ENCODE peak calls at places on chromosomes 16 and 17, in eight cellular contexts. S is IMR-90, O is breast epithelium, H is testis, Q is heart left ventricle, X is HCT116, R is uterus, U is Peyer's patch. G is an unnamed sample. For H3K36me3 and H3K4me1, the result is how much of the 10 kb centered on the place peaks cover.

GRCh38 chr16:83145297-83145696 is 518.5 kb downstream of the CDH13 start:
- DNase-seq in S (no peak), O (no peak), U (no peak), Q (no peak), H (no peak), R (no peak), X (no peak), G (no peak)

GRCh38 chr17:40545660-40546059 is 19.6 kb downstream of the CCR7 start:
- DNase-seq in H (no peak), Q (no peak), S (no peak), R (peak), X (no peak), U (peak), O (peak), G (no peak)

GRCh38 chr17:42675984-42676423 is 790 bp downstream of the PLEKHH3 start:
- DNase-seq in O (peak), R (peak), Q (peak), X (no peak), U (no peak), S (peak), H (peak), G (peak)

GRCh38 chr16:19831678-19832077 is 53.0 kb downstream of the GPRC5B start:
- DNase-seq in R (no peak), S (peak), X (no peak), O (no peak), U (no peak), Q (no peak), H (peak), G (no peak)

GRCh38 chr16:70563571-70563970 is 40.0 kb downstream of the SF3B3 start:
- DNase-seq in S (no peak), U (no peak), H (no peak), O (no peak), R (no peak), X (no peak), Q (no peak), G (no peak)

GRCh38 chr16:68077866-68078725 is 7.1 kb upstream of the NFATC3 start:
- DNase-seq in X (no peak), R (no peak), U (peak), S (no peak), Q (no peak), O (no peak), H (peak), G (no peak)

GRCh38 chr17:4833941-4834501 is 881 bp downstream of the MINK1 start:
- DNase-seq in O (no peak), X (no peak), S (peak), U (peak), Q (peak), R (no peak), H (peak), G (peak)

GRCh38 chr16:15723808-15724207 is 73.8 kb downstream of the NDE1 start:
- DNase-seq in O (no peak), S (no peak), Q (no peak), H (no peak), R (no peak), X (no peak), U (no peak), G (no peak)

GRCh38 chr17:78985395-78985794 is 5.7 kb upstream of the LGALS3BP start:
- DNase-seq in S (no peak), O (no peak), U (no peak), H (no peak), X (no peak), Q (no peak), R (no peak), G (no peak)

GRCh38 chr17:78359216-78359935 is 501 bp downstream of the SOCS3 start:
- DNase-seq in R (no peak), O (no peak), U (no peak), S (no peak), Q (no peak), H (no peak), X (no peak), G (peak)

GRCh38 chr16:55555436-55555835 is 11.0 kb upstream of the CAPNS2 start:
- DNase-seq in U (no peak), X (no peak), H (no peak), O (no peak), R (no peak), S (peak), Q (no peak), G (no peak)

DNA sequence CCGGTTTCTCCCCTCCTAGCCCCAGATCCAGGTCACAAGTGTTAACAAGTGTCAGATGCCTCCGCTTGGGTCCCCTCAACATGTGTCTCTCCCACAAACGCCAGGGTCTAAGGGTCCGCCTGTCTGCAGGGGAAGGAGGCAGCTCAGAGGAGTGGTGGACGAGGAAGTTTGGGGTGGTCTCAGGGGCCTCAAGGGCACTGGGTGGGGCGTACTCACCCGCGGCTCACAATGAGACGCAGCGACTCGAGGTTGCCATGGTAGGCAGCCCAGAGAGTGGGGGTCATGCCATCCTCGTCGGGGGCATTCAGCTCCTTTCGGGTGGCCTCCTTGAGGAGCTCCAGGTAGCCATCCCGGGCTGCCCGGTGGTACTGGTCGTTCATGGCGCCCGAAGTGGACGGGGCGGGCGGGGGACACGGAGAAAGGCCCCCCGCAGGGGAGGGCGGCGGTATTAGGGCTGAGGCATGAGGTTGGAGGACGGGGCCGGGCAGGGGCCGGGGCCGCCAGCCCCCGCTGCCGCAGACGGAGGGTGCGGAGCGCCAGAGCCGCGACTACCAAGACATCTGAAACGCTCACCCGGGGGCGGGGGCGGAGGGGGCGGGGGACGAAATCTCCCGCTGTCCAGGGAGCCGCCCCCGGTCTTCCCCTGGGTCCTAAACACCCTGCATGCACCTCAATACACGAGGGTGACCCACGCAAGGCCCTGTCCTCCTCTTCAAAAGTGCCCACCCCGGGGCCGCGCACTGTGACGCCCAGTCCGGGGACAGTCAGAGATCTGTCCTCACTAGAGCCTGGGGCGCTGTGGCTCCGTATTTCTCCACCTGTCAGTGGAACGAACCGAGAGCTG is at the start of gene USH1G:
- DNase-seq in Q (no peak), O (no peak), H (peak), U (no peak), R (peak), S (no peak), X (no peak), G (no peak)
- TF ChIP-seq POLR2A in Q (no peak), O (no peak), H (no peak), U (no peak), R (no peak), S (no peak), X (no peak), G (no peak)

DNA sequence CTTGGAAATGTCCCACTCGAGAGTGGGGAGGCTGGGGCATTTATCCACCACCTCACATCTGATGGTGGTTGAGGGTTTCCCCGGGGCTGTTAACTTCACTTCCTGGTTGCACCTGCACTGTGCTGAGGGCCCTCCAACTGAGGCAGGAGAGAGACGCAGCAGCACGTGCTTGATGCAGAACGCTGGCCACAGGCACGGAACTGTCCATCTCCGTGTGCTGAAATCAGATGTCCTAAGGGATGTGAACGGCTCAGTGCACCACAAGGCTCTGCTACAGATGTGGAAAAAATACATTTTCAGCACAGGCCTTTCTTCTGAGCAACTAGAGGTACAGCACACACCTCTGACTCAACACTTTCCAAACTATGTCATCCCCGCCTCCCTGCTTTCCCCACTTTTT is 114.8 kb upstream of the C16orf82 start:
- DNase-seq in X (no peak), Q (no peak), O (no peak), S (peak), H (no peak), U (no peak), R (no peak), G (no peak)
- H3K36me3 ChIP-seq in X (under half), Q (under half), O (under half), S (under half), H (under half), U (under half), R (under half), G (under half)

DNA sequence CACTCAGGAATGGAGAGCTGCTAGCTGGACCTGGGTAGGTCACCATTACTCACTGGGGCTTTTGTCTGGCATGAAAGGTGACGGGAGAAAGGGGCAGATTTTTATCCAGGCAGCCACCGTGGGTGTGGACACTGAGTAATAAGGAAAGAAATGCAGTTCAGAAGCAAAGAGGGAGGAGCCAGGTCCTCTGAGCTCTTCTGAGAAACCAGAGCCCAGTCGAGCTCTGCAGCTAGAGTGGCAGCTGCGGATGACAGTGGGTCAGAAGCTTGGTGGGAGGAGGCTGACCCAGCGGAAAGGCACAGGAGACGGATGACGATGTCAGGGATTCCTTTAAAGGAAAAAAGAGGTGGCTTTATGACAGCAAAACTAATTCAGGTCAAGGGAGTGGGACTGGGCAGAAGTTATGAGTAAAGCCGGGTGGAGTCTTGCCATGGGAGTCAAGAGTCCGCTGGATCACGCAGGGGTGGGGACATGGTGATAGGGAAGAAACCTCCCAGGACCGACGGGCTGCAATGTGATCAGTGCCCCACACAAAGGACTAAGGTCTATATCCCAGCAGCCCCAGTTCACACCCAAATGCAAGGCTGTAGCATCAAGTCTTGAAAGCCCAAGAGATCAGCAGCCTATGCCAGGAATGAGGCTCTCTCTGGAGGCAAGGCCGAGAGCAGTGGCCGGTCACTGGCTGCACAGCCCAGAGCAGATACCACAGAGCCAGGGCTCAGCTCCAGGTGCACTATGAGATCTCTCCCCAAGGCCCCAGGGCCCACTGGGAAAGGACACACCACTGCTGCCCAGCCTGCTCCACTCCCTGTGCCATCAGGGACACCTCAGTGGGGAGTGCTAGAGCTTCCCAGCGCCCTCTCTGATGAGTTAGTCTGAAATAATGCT is 6.3 kb upstream of the MNT start:
- DNase-seq in U (no peak), H (peak), S (peak), R (peak), X (peak), Q (peak), O (peak), G (no peak)
- H3K4me1 ChIP-seq in U (half or more), H (half or more), S (under half), R (under half), X (under half), Q (half or more), O (under half), G (under half)

GRCh38 chr17:77280304-77280910 is 139.6 kb downstream of the SEC14L1 start:
- DNase-seq in X (peak), R (no peak), S (peak), U (no peak), Q (no peak), H (no peak), O (no peak), G (no peak)
- TF ChIP-seq POLR2A in X (no peak), R (no peak), S (no peak), U (no peak), Q (no peak), H (no peak), O (no peak), G (no peak)